ENCODE peak calls at places on chromosomes 3 and 15, in four cellular contexts. V, I, K and M are unnamed samples.
A peak's percentile ranks its signal among the peaks of the same experiment; 100 is the strongest.

GRCh38 chr15:82021992-82022391 is 23.8 kb downstream of the MEX3B start:
- DNase-seq in K (no peak), I (no peak), V (no peak), M (no peak)

GRCh38 chr3:45940004-45940780 is 3.1 kb upstream of the CXCR6 start:
- DNase-seq in V (no peak), K (no peak), I (no peak), M (no peak)

GRCh38 chr3:85912981-85913380 is 954.2 kb downstream of the CADM2 start:
- DNase-seq in I (no peak), V (no peak), K (no peak), M (no peak)

GRCh38 chr3:195410546-195410945 is 32.3 kb downstream of the ACAP2 start:
- DNase-seq in K (no peak), I (no peak), V (no peak), M (no peak)

GRCh38 chr15:44286814-44287555 is 1.5 kb upstream of the GOLM2 start:
- DNase-seq in V (peak; percentile 24), K (no peak), I (no peak), M (no peak)

GRCh38 chr3:126433496-126434263 is 39.0 kb downstream of the CFAP100 start:
- DNase-seq in I (no peak), K (peak; percentile 53), V (no peak), M (no peak)

GRCh38 chr15:42035362-42035761 is 14.5 kb upstream of the PLA2G4E start:
- DNase-seq in V (no peak), I (no peak), K (no peak), M (peak; percentile 17)

GRCh38 chr3:84136425-84136824 is 822.4 kb upstream of the CADM2 start:
- DNase-seq in V (no peak), I (no peak), K (no peak), M (no peak)

GRCh38 chr15:27358751-27359434 is 387.9 kb downstream of the GABRG3 start:
- DNase-seq in I (no peak), V (no peak), K (peak; percentile 18), M (no peak)

GRCh38 chr3:139119331-139120025 is 74.8 kb upstream of the PRR23C start:
- DNase-seq in K (no peak), I (no peak), V (no peak), M (no peak)

GRCh38 chr15:55196458-55197361 is at the start of gene RSL24D1:
- DNase-seq in V (peak; percentile 99), I (peak; percentile 97), K (peak; percentile 96), M (peak; percentile 96)

GRCh38 chr15:55196011-55196410 is 730 bp downstream of the RSL24D1 start:
- DNase-seq in K (no peak), I (no peak), V (no peak), M (no peak)

GRCh38 chr15:55197719-55198118 is 978 bp upstream of the RSL24D1 start:
- DNase-seq in I (no peak), K (no peak), V (no peak), M (no peak)

GRCh38 chr15:55198706-55199105 is 2.0 kb upstream of the RSL24D1 start:
- DNase-seq in V (no peak), I (no peak), K (no peak), M (no peak)

GRCh38 chr15:55197362-55197705 is 593 bp upstream of the RSL24D1 start:
- DNase-seq in V (no peak), I (no peak), K (no peak), M (no peak)
- TF ChIP-seq CTCF in V (no peak), I (no peak), K (no peak), M (no peak)

DNA sequence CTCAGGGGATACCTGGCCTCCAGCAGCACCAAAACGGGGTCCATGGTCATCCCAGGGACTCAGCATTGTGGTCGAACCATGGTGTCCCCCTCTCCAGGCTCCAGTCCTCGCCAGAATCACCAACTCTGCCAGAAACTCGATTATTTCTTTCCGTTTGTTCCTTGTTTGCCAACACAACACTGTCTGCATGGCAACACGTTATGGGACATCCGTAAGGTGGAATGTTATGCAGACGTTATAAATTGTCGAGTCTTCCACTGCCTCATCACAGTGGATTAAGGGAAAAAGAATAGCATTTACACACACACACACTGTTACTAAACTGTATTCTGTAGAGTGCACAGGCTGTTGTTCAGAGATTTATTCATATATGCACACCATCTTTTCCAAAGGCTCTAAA is 52.5 kb upstream of the RPL32 start:
- DNase-seq in K (peak; percentile 1), I (no peak), V (no peak), M (no peak)
- TF ChIP-seq CTCF in K (no peak), I (no peak), V (no peak), M (no peak)

DNA sequence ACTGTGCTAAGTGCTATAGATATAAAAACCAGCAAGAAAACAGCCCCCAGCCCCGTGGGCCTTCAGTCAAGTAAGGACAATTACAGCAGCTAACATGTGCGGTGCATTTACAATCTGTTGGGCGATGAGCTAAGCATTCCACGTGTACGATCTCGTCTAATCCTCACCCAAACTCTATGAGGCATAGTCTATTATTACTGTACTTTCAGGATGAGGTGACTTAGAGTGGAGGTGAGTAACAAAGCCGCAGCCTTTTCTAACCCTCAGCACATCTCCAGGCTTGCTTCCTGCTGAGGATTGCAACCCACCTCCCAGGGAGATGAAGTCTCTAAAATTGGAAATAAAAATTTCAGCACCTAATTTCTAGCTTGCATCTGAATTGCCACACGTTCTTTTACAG is 53.2 kb upstream of the MCF2L2 start:
- DNase-seq in K (no peak), I (no peak), V (no peak), M (no peak)
- TF ChIP-seq CTCF in K (no peak), I (no peak), V (no peak), M (no peak)

DNA sequence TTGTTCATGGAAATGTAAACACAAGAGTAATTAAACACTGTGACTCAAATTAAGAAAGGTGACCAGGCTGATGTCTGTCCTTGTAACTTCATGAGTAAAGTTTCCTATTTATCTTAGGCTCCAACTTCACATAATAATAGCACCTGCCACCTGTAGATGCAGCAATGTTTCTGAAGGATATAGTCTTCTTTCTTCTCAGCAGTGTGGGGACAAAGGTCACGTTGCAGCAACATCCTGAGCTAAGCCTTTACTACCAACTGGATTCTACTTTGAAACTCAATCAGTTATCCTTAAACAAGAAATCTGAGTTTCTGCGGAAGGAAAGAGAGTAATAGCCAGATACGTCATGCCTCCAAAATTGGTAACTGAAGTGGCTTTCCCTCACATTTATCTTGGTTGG is 253.1 kb downstream of the RBMS3 start:
- DNase-seq in K (no peak), I (no peak), V (peak; percentile 86), M (no peak)
- TF ChIP-seq CTCF in K (no peak), I (no peak), V (no peak), M (no peak)

GRCh38 chr15:59160880-59161593 is 45.6 kb upstream of the LDHAL6B start:
- DNase-seq in V (peak; percentile 9), I (no peak), K (no peak), M (peak; percentile 36)
- TF ChIP-seq CTCF in V (peak; percentile 42), I (peak; percentile 76), K (peak; percentile 24), M (no peak)